ENCODE peak calls at places on chromosomes 12 and 14, in ten cellular contexts. One of them, this sample, is unnamed.

GRCh38 chr12:41552507-41553047 is 364.5 kb downstream of the PDZRN4 start:
- DNase-seq in CD8-positive, alpha-beta T cell: no peak
- DNase-seq in Peyer's patch: no peak
- DNase-seq in dorsolateral prefrontal cortex: no peak
- DNase-seq in fibroblast of lung: no peak
- DNase-seq in endothelial cell of umbilical vein: peak
- DNase-seq in MM.1S: no peak
- DNase-seq in psoas muscle: no peak
- DNase-seq in tibial nerve: no peak
- DNase-seq in pancreas: no peak
- DNase-seq in this sample: no peak

GRCh38 chr14:56552615-56553014 is 27.0 kb upstream of the TMEM260 start:
- DNase-seq in MM.1S: no peak
- DNase-seq in pancreas: no peak
- DNase-seq in dorsolateral prefrontal cortex: no peak
- DNase-seq in Peyer's patch: no peak
- DNase-seq in CD8-positive, alpha-beta T cell: no peak
- DNase-seq in endothelial cell of umbilical vein: no peak
- DNase-seq in fibroblast of lung: no peak
- DNase-seq in psoas muscle: no peak
- DNase-seq in tibial nerve: no peak
- DNase-seq in this sample: no peak

GRCh38 chr12:27498761-27499160 is 25.2 kb upstream of the PPFIBP1 start:
- DNase-seq in dorsolateral prefrontal cortex: no peak
- DNase-seq in CD8-positive, alpha-beta T cell: no peak
- DNase-seq in pancreas: no peak
- DNase-seq in Peyer's patch: no peak
- DNase-seq in endothelial cell of umbilical vein: no peak
- DNase-seq in fibroblast of lung: peak
- DNase-seq in tibial nerve: no peak
- DNase-seq in MM.1S: no peak
- DNase-seq in psoas muscle: no peak
- DNase-seq in this sample: no peak

GRCh38 chr12:119594399-119594730 is 791 bp downstream of the TMEM233 start:
- DNase-seq in endothelial cell of umbilical vein: no peak
- DNase-seq in MM.1S: no peak
- DNase-seq in dorsolateral prefrontal cortex: no peak
- DNase-seq in fibroblast of lung: no peak
- DNase-seq in pancreas: no peak
- DNase-seq in Peyer's patch: no peak
- DNase-seq in tibial nerve: no peak
- DNase-seq in psoas muscle: peak
- DNase-seq in CD8-positive, alpha-beta T cell: no peak
- DNase-seq in this sample: no peak

GRCh38 chr12:18054925-18055324 is 35.1 kb downstream of the RERGL start:
- DNase-seq in psoas muscle: no peak
- DNase-seq in Peyer's patch: no peak
- DNase-seq in MM.1S: no peak
- DNase-seq in pancreas: no peak
- DNase-seq in endothelial cell of umbilical vein: no peak
- DNase-seq in CD8-positive, alpha-beta T cell: no peak
- DNase-seq in dorsolateral prefrontal cortex: no peak
- DNase-seq in tibial nerve: no peak
- DNase-seq in fibroblast of lung: no peak
- DNase-seq in this sample: no peak

GRCh38 chr14:41609704-41610183 is 3.1 kb downstream of the LRFN5 start:
- DNase-seq in fibroblast of lung: peak
- DNase-seq in dorsolateral prefrontal cortex: peak
- DNase-seq in tibial nerve: no peak
- DNase-seq in MM.1S: no peak
- DNase-seq in pancreas: no peak
- DNase-seq in Peyer's patch: no peak
- DNase-seq in endothelial cell of umbilical vein: no peak
- DNase-seq in psoas muscle: peak
- DNase-seq in CD8-positive, alpha-beta T cell: peak
- DNase-seq in this sample: no peak

GRCh38 chr14:54194501-54194900 is 202.3 kb upstream of the CDKN3 start:
- DNase-seq in tibial nerve: no peak
- DNase-seq in Peyer's patch: no peak
- DNase-seq in pancreas: no peak
- DNase-seq in fibroblast of lung: peak
- DNase-seq in endothelial cell of umbilical vein: peak
- DNase-seq in CD8-positive, alpha-beta T cell: no peak
- DNase-seq in MM.1S: no peak
- DNase-seq in psoas muscle: no peak
- DNase-seq in dorsolateral prefrontal cortex: no peak
- DNase-seq in this sample: no peak

GRCh38 chr14:92724516-92725340 is 23.7 kb downstream of the LGMN start:
- DNase-seq in tibial nerve: no peak
- DNase-seq in Peyer's patch: no peak
- DNase-seq in endothelial cell of umbilical vein: no peak
- DNase-seq in psoas muscle: no peak
- DNase-seq in CD8-positive, alpha-beta T cell: no peak
- DNase-seq in pancreas: peak
- DNase-seq in fibroblast of lung: no peak
- DNase-seq in MM.1S: no peak
- DNase-seq in dorsolateral prefrontal cortex: no peak
- DNase-seq in this sample: no peak

GRCh38 chr12:14931791-14932560 is 6.4 kb downstream of the ERP27 start:
- DNase-seq in fibroblast of lung: no peak
- DNase-seq in MM.1S: no peak
- DNase-seq in Peyer's patch: no peak
- DNase-seq in psoas muscle: no peak
- DNase-seq in CD8-positive, alpha-beta T cell: no peak
- DNase-seq in endothelial cell of umbilical vein: no peak
- DNase-seq in pancreas: no peak
- DNase-seq in dorsolateral prefrontal cortex: no peak
- DNase-seq in tibial nerve: no peak
- DNase-seq in this sample: no peak

GRCh38 chr14:92109490-92109889 is 3.1 kb upstream of the ATXN3 start:
- DNase-seq in CD8-positive, alpha-beta T cell: no peak
- DNase-seq in pancreas: no peak
- DNase-seq in tibial nerve: no peak
- DNase-seq in Peyer's patch: no peak
- DNase-seq in dorsolateral prefrontal cortex: no peak
- DNase-seq in psoas muscle: no peak
- DNase-seq in MM.1S: no peak
- DNase-seq in endothelial cell of umbilical vein: no peak
- DNase-seq in fibroblast of lung: no peak
- DNase-seq in this sample: no peak

DNA sequence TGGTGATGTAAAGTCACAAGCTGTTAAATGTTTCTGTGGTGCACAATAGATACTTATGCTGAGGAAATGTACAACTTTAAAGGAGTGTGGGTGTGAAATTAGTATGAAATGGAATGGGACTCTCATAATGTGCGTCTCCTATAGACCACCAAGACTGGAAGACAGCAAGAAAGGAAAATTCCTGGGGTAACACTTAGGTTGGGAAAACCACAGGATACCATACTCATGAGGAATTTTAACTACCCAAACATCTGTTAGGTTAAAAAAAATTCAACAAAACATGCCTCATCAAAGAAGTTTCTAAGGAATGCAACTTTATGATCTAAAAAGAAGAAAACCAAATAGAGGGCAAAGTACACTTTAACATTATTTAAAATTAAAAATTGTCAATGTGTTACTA is 113.7 kb upstream of the MYF6 start:
- DNase-seq in tibial nerve: no peak
- DNase-seq in MM.1S: no peak
- DNase-seq in CD8-positive, alpha-beta T cell: no peak
- DNase-seq in psoas muscle: no peak
- DNase-seq in fibroblast of lung: peak
- DNase-seq in pancreas: no peak
- DNase-seq in Peyer's patch: no peak
- DNase-seq in endothelial cell of umbilical vein: no peak
- DNase-seq in dorsolateral prefrontal cortex: no peak
- DNase-seq in this sample: no peak
- H3K27ac ChIP-seq in tibial nerve: no peak
- H3K27ac ChIP-seq in MM.1S: no peak
- H3K27ac ChIP-seq in CD8-positive, alpha-beta T cell: no peak
- H3K27ac ChIP-seq in psoas muscle: no peak
- H3K27ac ChIP-seq in fibroblast of lung: peak
- H3K27ac ChIP-seq in pancreas: no peak
- H3K27ac ChIP-seq in Peyer's patch: no peak
- H3K27ac ChIP-seq in endothelial cell of umbilical vein: no peak
- H3K27ac ChIP-seq in dorsolateral prefrontal cortex: no peak
- H3K27ac ChIP-seq in this sample: no peak

GRCh38 chr14:100468557-100468956 is 118.7 kb downstream of the BEGAIN start:
- DNase-seq in tibial nerve: no peak
- DNase-seq in Peyer's patch: no peak
- DNase-seq in pancreas: no peak
- DNase-seq in endothelial cell of umbilical vein: no peak
- DNase-seq in fibroblast of lung: no peak
- DNase-seq in dorsolateral prefrontal cortex: no peak
- DNase-seq in MM.1S: no peak
- DNase-seq in CD8-positive, alpha-beta T cell: no peak
- DNase-seq in psoas muscle: no peak
- DNase-seq in this sample: no peak

GRCh38 chr14:100467046-100467750 is 120.0 kb downstream of the BEGAIN start:
- DNase-seq in fibroblast of lung: no peak
- DNase-seq in Peyer's patch: no peak
- DNase-seq in tibial nerve: no peak
- DNase-seq in psoas muscle: no peak
- DNase-seq in MM.1S: no peak
- DNase-seq in dorsolateral prefrontal cortex: no peak
- DNase-seq in endothelial cell of umbilical vein: no peak
- DNase-seq in pancreas: no peak
- DNase-seq in CD8-positive, alpha-beta T cell: no peak
- DNase-seq in this sample: no peak

GRCh38 chr14:100467939-100468338 is 119.3 kb downstream of the BEGAIN start:
- DNase-seq in MM.1S: no peak
- DNase-seq in pancreas: no peak
- DNase-seq in Peyer's patch: no peak
- DNase-seq in tibial nerve: no peak
- DNase-seq in endothelial cell of umbilical vein: no peak
- DNase-seq in CD8-positive, alpha-beta T cell: no peak
- DNase-seq in dorsolateral prefrontal cortex: no peak
- DNase-seq in fibroblast of lung: no peak
- DNase-seq in psoas muscle: no peak
- DNase-seq in this sample: no peak

GRCh38 chr14:100463937-100464336 is 123.3 kb downstream of the BEGAIN start:
- DNase-seq in CD8-positive, alpha-beta T cell: no peak
- DNase-seq in psoas muscle: no peak
- DNase-seq in endothelial cell of umbilical vein: no peak
- DNase-seq in MM.1S: no peak
- DNase-seq in dorsolateral prefrontal cortex: no peak
- DNase-seq in fibroblast of lung: no peak
- DNase-seq in Peyer's patch: no peak
- DNase-seq in pancreas: no peak
- DNase-seq in tibial nerve: no peak
- DNase-seq in this sample: no peak

DNA sequence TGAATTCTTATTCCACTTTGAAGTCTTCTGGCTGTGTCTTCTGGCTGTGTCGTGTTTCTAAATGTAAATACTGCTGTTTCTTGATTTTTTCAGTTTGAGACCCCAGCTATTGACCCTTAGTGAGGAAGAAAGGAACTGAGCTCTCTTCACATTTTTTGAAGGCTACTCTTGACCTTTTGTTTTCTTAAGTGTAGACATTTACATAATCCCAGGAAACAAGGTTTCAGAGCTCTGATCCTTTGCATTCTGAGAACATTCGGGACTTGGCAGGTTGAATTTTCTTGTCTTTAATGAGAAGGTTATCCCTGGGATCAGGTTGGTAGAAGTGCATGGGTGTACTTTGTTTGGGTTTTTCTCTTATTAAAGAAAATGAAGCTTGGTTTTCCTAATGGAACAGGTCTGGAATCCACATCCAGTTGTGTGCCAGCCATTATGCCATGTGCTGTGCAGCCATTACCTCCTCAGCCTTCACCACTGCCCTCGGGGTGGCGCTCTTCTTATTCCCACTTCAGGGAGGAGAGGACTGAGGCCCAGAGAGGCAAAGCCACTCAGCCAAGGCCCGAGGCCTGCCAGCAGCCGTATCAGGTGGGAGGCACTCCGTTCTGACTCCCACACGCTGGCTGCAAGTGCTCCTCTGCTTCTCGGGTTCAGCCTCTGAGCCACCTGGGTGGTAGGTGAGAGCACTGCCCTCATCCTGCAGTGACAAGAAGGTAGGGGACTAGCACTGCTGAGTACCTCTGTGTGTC is 120.9 kb downstream of the BEGAIN start:
- DNase-seq in endothelial cell of umbilical vein: no peak
- DNase-seq in MM.1S: no peak
- DNase-seq in dorsolateral prefrontal cortex: no peak
- DNase-seq in tibial nerve: no peak
- DNase-seq in fibroblast of lung: no peak
- DNase-seq in psoas muscle: no peak
- DNase-seq in Peyer's patch: no peak
- DNase-seq in pancreas: no peak
- DNase-seq in CD8-positive, alpha-beta T cell: no peak
- DNase-seq in this sample: no peak
- TF ChIP-seq CTCF in endothelial cell of umbilical vein: no peak
- TF ChIP-seq CTCF in MM.1S: no peak
- TF ChIP-seq CTCF in dorsolateral prefrontal cortex: no peak
- TF ChIP-seq CTCF in tibial nerve: no peak
- TF ChIP-seq CTCF in fibroblast of lung: no peak
- TF ChIP-seq CTCF in psoas muscle: no peak
- TF ChIP-seq CTCF in Peyer's patch: no peak
- TF ChIP-seq CTCF in pancreas: no peak
- TF ChIP-seq CTCF in CD8-positive, alpha-beta T cell: no peak
- TF ChIP-seq CTCF in this sample: no peak

GRCh38 chr14:68945585-68946289 is 33.4 kb downstream of the ACTN1 start:
- DNase-seq in endothelial cell of umbilical vein: no peak
- DNase-seq in pancreas: no peak
- DNase-seq in tibial nerve: no peak
- DNase-seq in MM.1S: no peak
- DNase-seq in dorsolateral prefrontal cortex: no peak
- DNase-seq in fibroblast of lung: no peak
- DNase-seq in psoas muscle: no peak
- DNase-seq in CD8-positive, alpha-beta T cell: no peak
- DNase-seq in Peyer's patch: no peak
- DNase-seq in this sample: no peak
- H3K27ac ChIP-seq in endothelial cell of umbilical vein: no peak
- H3K27ac ChIP-seq in pancreas: peak
- H3K27ac ChIP-seq in tibial nerve: peak
- H3K27ac ChIP-seq in MM.1S: no peak
- H3K27ac ChIP-seq in dorsolateral prefrontal cortex: peak
- H3K27ac ChIP-seq in fibroblast of lung: no peak
- H3K27ac ChIP-seq in psoas muscle: no peak
- H3K27ac ChIP-seq in CD8-positive, alpha-beta T cell: peak
- H3K27ac ChIP-seq in Peyer's patch: peak
- H3K27ac ChIP-seq in this sample: peak

DNA sequence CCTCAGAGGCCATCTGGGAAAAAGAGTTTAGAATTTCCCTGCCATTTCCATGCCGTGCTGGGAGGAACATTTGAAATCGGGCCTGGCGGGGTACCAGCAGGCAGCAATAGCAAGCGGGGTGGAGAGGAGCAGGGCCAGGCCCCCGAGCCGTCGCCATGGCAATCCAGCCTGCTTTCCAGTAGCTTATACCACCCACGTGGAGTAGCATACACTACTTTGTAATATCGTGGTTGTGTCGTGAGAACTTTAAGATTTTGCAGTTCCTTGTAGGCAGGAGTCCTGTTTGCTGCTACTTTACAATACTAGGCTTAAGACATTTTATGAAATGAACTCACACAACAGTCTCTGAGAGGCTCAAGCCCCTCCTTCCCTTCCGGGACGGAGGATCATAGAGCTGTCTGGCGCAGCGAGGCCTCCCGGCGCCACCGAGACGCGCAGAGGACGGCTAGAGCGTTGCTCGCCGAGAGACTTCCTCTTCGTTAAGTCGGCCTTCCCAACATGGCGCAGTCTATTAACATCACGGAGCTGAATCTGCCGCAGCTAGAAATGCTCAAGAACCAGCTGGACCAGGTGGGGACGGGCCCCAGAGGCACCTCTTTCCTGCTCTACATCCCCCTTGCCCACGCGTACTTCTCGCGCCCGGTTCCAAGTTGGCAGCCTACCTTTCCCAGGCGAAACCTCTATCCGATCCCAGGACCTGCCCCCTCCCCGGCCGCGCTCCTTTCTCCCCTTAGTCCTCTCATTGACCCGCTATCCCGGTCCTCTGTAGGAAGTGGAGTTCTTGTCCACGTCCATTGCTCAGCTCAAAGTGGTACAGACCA is at the start of gene PFDN5:
- DNase-seq in tibial nerve: peak
- DNase-seq in MM.1S: peak
- DNase-seq in psoas muscle: peak
- DNase-seq in endothelial cell of umbilical vein: peak
- DNase-seq in dorsolateral prefrontal cortex: peak
- DNase-seq in CD8-positive, alpha-beta T cell: peak
- DNase-seq in Peyer's patch: peak
- DNase-seq in fibroblast of lung: peak
- DNase-seq in pancreas: peak
- DNase-seq in this sample: peak
- TF ChIP-seq CTCF in tibial nerve: no peak
- TF ChIP-seq CTCF in MM.1S: no peak
- TF ChIP-seq CTCF in psoas muscle: peak
- TF ChIP-seq CTCF in endothelial cell of umbilical vein: no peak
- TF ChIP-seq CTCF in dorsolateral prefrontal cortex: peak
- TF ChIP-seq CTCF in CD8-positive, alpha-beta T cell: no peak
- TF ChIP-seq CTCF in Peyer's patch: no peak
- TF ChIP-seq CTCF in fibroblast of lung: no peak
- TF ChIP-seq CTCF in pancreas: no peak
- TF ChIP-seq CTCF in this sample: no peak

This sample was measured in CD4-positive, alpha-beta T cell.